ENCODE peak calls at places on chromosomes 6 and 20, in eight cellular contexts. B is ovary; O is cardiac muscle cell; M is heart left ventricle; G is CD8-positive, alpha-beta T cell; Y is stomach; S is upper lobe of right lung; R is lung. U is an unnamed sample.

GRCh38 chr6:28355743-28356665 is 6.3 kb downstream of the ZKSCAN3 start:
- DNase-seq in R (peak; percentile 81), O (peak; percentile 93), S (peak; percentile 84), G (peak; percentile 68), Y (peak; percentile 81), M (peak; percentile 83), B (peak; percentile 70), U (peak; percentile 30)

GRCh38 chr20:37973059-37973910 is 60.0 kb downstream of the TTI1 start:
- DNase-seq in O (no peak), G (no peak), B (no peak), R (no peak), Y (no peak), S (no peak), M (no peak), U (no peak)

GRCh38 chr6:36133148-36133547 is 2.8 kb downstream of the MAPK13 start:
- DNase-seq in R (no peak), M (no peak), B (no peak), G (no peak), S (no peak), Y (no peak), O (no peak), U (no peak)

GRCh38 chr20:34538671-34539123 is 19.8 kb upstream of the MAP1LC3A start:
- DNase-seq in Y (peak; percentile 60), R (peak; percentile 51), M (no peak), G (peak; percentile 56), O (peak; percentile 76), B (no peak), S (peak; percentile 74), U (no peak)

GRCh38 chr6:155317186-155317585 is 2.9 kb upstream of the TFB1M start:
- DNase-seq in G (no peak), Y (no peak), R (no peak), O (no peak), B (no peak), S (no peak), M (no peak), U (no peak)

GRCh38 chr20:52972965-52973819 is 1.0 kb downstream of the TSHZ2 start:
- DNase-seq in R (no peak), Y (no peak), S (no peak), O (peak; percentile 12), G (peak; percentile 11), B (peak; percentile 54), M (peak; percentile 23), U (peak; percentile 51)

GRCh38 chr20:63686492-63687321 is 9.7 kb upstream of the TNFRSF6B start:
- DNase-seq in Y (peak; percentile 70), B (peak; percentile 55), G (no peak), M (peak; percentile 86), O (peak; percentile 89), R (peak; percentile 81), S (peak; percentile 81), U (no peak)

GRCh38 chr6:142195862-142196536 is 48.9 kb downstream of the VTA1 start:
- DNase-seq in O (no peak), M (no peak), S (no peak), B (no peak), R (no peak), G (no peak), Y (no peak), U (no peak)

GRCh38 chr6:88119769-88120168 is 46.4 kb downstream of the CNR1 start:
- DNase-seq in S (no peak), Y (no peak), G (no peak), R (no peak), O (peak; percentile 2), B (no peak), M (no peak), U (no peak)

GRCh38 chr6:43812850-43813584 is 43.0 kb downstream of the VEGFA start:
- DNase-seq in R (peak; percentile 49), S (peak; percentile 81), G (no peak), O (peak; percentile 20), M (no peak), B (no peak), Y (peak; percentile 68), U (no peak)

GRCh38 chr20:20395856-20396600 is 28.1 kb downstream of the INSM1 start:
- DNase-seq in M (no peak), B (no peak), R (no peak), Y (no peak), O (no peak), G (no peak), S (no peak), U (no peak)

GRCh38 chr6:56733298-56733697 is 90.6 kb upstream of the DST start:
- DNase-seq in B (no peak), O (no peak), S (no peak), R (no peak), M (no peak), G (no peak), Y (no peak), U (no peak)

GRCh38 chr6:95601133-95601532 is 23.8 kb downstream of the MANEA start:
- DNase-seq in O (no peak), B (no peak), Y (no peak), G (no peak), S (no peak), R (no peak), M (no peak), U (no peak)

GRCh38 chr6:53770690-53771320 is 24.0 kb upstream of the LRRC1 start:
- DNase-seq in B (no peak), G (no peak), O (peak; percentile 36), R (no peak), M (no peak), S (no peak), Y (no peak), U (no peak)

GRCh38 chr6:45896783-45897441 is 118.7 kb downstream of the CLIC5 start:
- DNase-seq in S (no peak), R (no peak), Y (no peak), B (no peak), G (no peak), M (no peak), O (peak; percentile 69), U (no peak)

GRCh38 chr6:166375013-166375412 is 7.7 kb downstream of the MPC1 start:
- DNase-seq in B (no peak), S (no peak), Y (no peak), O (no peak), G (no peak), M (no peak), R (no peak), U (no peak)

GRCh38 chr6:23535071-23535470 is 590.9 kb upstream of the NRSN1 start:
- DNase-seq in M (no peak), Y (no peak), G (no peak), O (no peak), S (no peak), B (no peak), R (no peak), U (no peak)

GRCh38 chr6:106961801-106962200 is 12.7 kb downstream of the CD24 start:
- DNase-seq in B (no peak), S (no peak), Y (no peak), R (no peak), O (no peak), M (no peak), G (no peak), U (no peak)

GRCh38 chr6:34484899-34485298 is 19.0 kb downstream of the PACSIN1 start:
- DNase-seq in S (peak; percentile 28), M (no peak), Y (no peak), B (no peak), R (no peak), O (no peak), G (peak; percentile 59), U (peak; percentile 63)

GRCh38 chr20:39117486-39117885 is 155.3 kb downstream of the DHX35 start:
- DNase-seq in R (no peak), B (no peak), G (no peak), O (peak; percentile 45), S (no peak), M (no peak), Y (peak; percentile 26), U (no peak)

GRCh38 chr6:139164001-139164400 is 29.1 kb downstream of the HECA start:
- DNase-seq in G (peak; percentile 29), S (no peak), Y (no peak), R (no peak), O (no peak), M (no peak), B (no peak), U (peak; percentile 29)

GRCh38 chr6:37512400-37512958 is 12.8 kb upstream of the CCDC167 start:
- DNase-seq in G (no peak), B (no peak), O (no peak), M (no peak), S (no peak), Y (no peak), R (no peak), U (no peak)
- TF ChIP-seq CTCF in G (no peak), B (no peak), O (no peak), M (no peak), S (no peak), Y (no peak), R (no peak), U (no peak)

GRCh38 chr6:363909-364308 is 27.6 kb upstream of the IRF4 start:
- DNase-seq in B (no peak), R (no peak), Y (no peak), S (no peak), M (no peak), O (no peak), G (no peak), U (no peak)

GRCh38 chr6:366972-367794 is 24.4 kb upstream of the IRF4 start:
- DNase-seq in S (no peak), R (no peak), G (no peak), B (no peak), O (no peak), Y (no peak), M (no peak), U (no peak)

GRCh38 chr6:366389-366788 is 25.2 kb upstream of the IRF4 start:
- DNase-seq in R (no peak), B (no peak), S (no peak), G (no peak), O (no peak), Y (no peak), M (no peak), U (no peak)

GRCh38 chr6:364609-365540 is 26.7 kb upstream of the IRF4 start:
- DNase-seq in O (no peak), Y (no peak), S (no peak), R (no peak), M (no peak), G (no peak), B (no peak), U (no peak)

DNA sequence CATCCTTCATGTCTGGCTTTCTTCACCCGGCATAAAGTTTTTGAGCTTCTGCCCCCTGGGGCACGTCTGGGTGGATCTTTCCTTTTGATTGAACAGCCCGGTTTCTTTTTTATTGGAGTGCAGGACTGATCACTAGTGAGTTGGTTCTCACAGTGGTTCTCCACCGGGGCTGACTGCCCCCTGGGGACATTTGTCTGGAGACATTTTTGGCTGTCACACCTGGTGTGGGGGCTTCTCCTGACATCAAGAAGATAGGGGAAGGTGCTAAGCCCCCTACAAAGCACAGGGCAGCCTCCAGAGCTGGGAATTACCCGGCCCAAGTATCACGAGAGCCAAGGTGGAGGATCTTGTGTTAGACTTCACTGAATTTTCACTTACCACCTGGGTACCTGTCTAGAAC is 25.7 kb upstream of the IRF4 start:
- DNase-seq in O (no peak), G (no peak), Y (no peak), B (no peak), M (no peak), R (no peak), S (no peak), U (no peak)
- H3K9me3 ChIP-seq in O (peaks cover under 1% of the 10 kb centered on the region), G (no peaks in the 10 kb centered on the region), Y (peaks cover 17% of the 10 kb centered on the region), B (no peaks in the 10 kb centered on the region), M (no peaks in the 10 kb centered on the region), R (no peaks in the 10 kb centered on the region), S (no peaks in the 10 kb centered on the region), U (no peaks in the 10 kb centered on the region)

GRCh38 chr6:38137609-38138008 is 318.1 kb downstream of the ZFAND3 start:
- DNase-seq in B (no peak), G (no peak), M (no peak), Y (no peak), R (no peak), O (no peak), S (no peak), U (no peak)
- H3K27ac ChIP-seq in B (no peak overlapping the region), G (no peak overlapping the region), M (no peak overlapping the region), Y (no peak overlapping the region), R (no peak overlapping the region), O (peak overlapping the region; percentile 15), S (no peak overlapping the region), U (no peak overlapping the region)

GRCh38 chr6:31870385-31870921 is 7.8 kb upstream of the NEU1 start:
- DNase-seq in R (no peak), M (no peak), Y (no peak), G (no peak), B (no peak), S (no peak), O (no peak), U (no peak)
- TF ChIP-seq CTCF in R (no peak), M (no peak), Y (no peak), G (no peak), B (no peak), S (no peak), O (no peak), U (no peak)

U was measured in CD4-positive, alpha-beta T cell.